ENCODE peak calls at places on chromosomes 2 and 18, in five cellular contexts. Y is MG63, L is lower lobe of right lung, A is ovary, H is esophagus squamous epithelium. S is an unnamed sample.

GRCh38 chr2:42493885-42494433 is at the start of gene KCNG3:
- DNase-seq in Y (peak; percentile 73), L (peak; percentile 79), A (peak; percentile 84), H (no peak), S (peak; percentile 52)

GRCh38 chr18:30954262-30954661 is 88.3 kb downstream of the DSC3 start:
- DNase-seq in Y (no peak), L (no peak), A (no peak), H (no peak), S (no peak)

GRCh38 chr18:48402953-48403352 is 6.2 kb downstream of the ZBTB7C start:
- DNase-seq in Y (peak; percentile 82), L (no peak), A (peak; percentile 40), H (no peak), S (no peak)

GRCh38 chr18:61606068-61606660 is 272.9 kb downstream of the CDH20 start:
- DNase-seq in Y (no peak), L (no peak), A (no peak), H (no peak), S (peak; percentile 64)

GRCh38 chr2:35391736-35392442 is 963.7 kb upstream of the CRIM1 start:
- DNase-seq in Y (no peak), L (no peak), A (no peak), H (no peak), S (no peak)

GRCh38 chr2:17249249-17249648 is 269.0 kb downstream of the RAD51AP2 start:
- DNase-seq in Y (no peak), L (no peak), A (no peak), H (no peak), S (no peak)

GRCh38 chr2:164843346-164843841 is 1.8 kb upstream of the COBLL1 start:
- DNase-seq in Y (no peak), L (no peak), A (no peak), H (no peak), S (no peak)

GRCh38 chr2:170965446-170966225 is 36.6 kb downstream of the GORASP2 start:
- DNase-seq in Y (no peak), L (no peak), A (no peak), H (no peak), S (no peak)

GRCh38 chr18:70058916-70059315 is 111.2 kb upstream of the CD226 start:
- DNase-seq in Y (no peak), L (no peak), A (no peak), H (no peak), S (no peak)

GRCh38 chr2:210546424-210547223 is 9.8 kb upstream of the CPS1 start:
- DNase-seq in Y (peak; percentile 3), L (no peak), A (peak; percentile 19), H (no peak), S (peak; percentile 37)

GRCh38 chr2:42048318-42049251 is 764 bp downstream of the PKDCC start:
- DNase-seq in Y (peak; percentile 77), L (no peak), A (no peak), H (no peak), S (no peak)

GRCh38 chr2:236549165-236549564 is 20.5 kb upstream of the ACKR3 start:
- DNase-seq in Y (no peak), L (no peak), A (no peak), H (no peak), S (no peak)

GRCh38 chr2:38194751-38195150 is 118.8 kb upstream of the CYP1B1 start:
- DNase-seq in Y (no peak), L (no peak), A (no peak), H (no peak), S (no peak)

GRCh38 chr2:198712485-198712884 is 745.3 kb downstream of the SATB2 start:
- DNase-seq in Y (no peak), L (no peak), A (no peak), H (no peak), S (no peak)

GRCh38 chr2:85437488-85438290 is 19.2 kb downstream of the SH2D6 start:
- DNase-seq in Y (peak; percentile 87), L (peak; percentile 92), A (peak; percentile 89), H (no peak), S (peak; percentile 95)

GRCh38 chr2:132703396-132703795 is 33.4 kb upstream of the LYPD1 start:
- DNase-seq in Y (no peak), L (no peak), A (no peak), H (no peak), S (no peak)

GRCh38 chr2:40317047-40317446 is 134.8 kb downstream of the SLC8A1 start:
- DNase-seq in Y (no peak), L (no peak), A (no peak), H (no peak), S (no peak)

GRCh38 chr2:173355866-173356508 is 1.3 kb downstream of the CDCA7 start:
- DNase-seq in Y (peak; percentile 65), L (no peak), A (no peak), H (no peak), S (no peak)

GRCh38 chr2:213161759-213162514 is 10.5 kb upstream of the IKZF2 start:
- DNase-seq in Y (peak; percentile 15), L (no peak), A (no peak), H (no peak), S (no peak)

GRCh38 chr2:164719996-164720941 is 99.0 kb upstream of the GRB14 start:
- DNase-seq in Y (no peak), L (no peak), A (no peak), H (no peak), S (no peak)

GRCh38 chr2:43303120-43303519 is 76.7 kb upstream of the ZFP36L2 start:
- DNase-seq in Y (no peak), L (no peak), A (no peak), H (no peak), S (no peak)

GRCh38 chr2:46500801-46501200 is 21.4 kb downstream of the TMEM247 start:
- DNase-seq in Y (no peak), L (no peak), A (no peak), H (no peak), S (no peak)

GRCh38 chr2:61266653-61267505 is 104.9 kb downstream of the C2orf74 start:
- DNase-seq in Y (no peak), L (no peak), A (no peak), H (no peak), S (no peak)

GRCh38 chr2:239216251-239216613 is 184.6 kb downstream of the HDAC4 start:
- DNase-seq in Y (no peak), L (no peak), A (no peak), H (no peak), S (no peak)

GRCh38 chr2:233477548-233478433 is 88.8 kb downstream of the USP40 start:
- DNase-seq in Y (no peak), L (no peak), A (no peak), H (no peak), S (no peak)

GRCh38 chr2:46074501-46074900 is 222.7 kb upstream of the EPAS1 start:
- DNase-seq in Y (no peak), L (no peak), A (no peak), H (no peak), S (no peak)

GRCh38 chr2:3186766-3187165 is 190.9 kb downstream of the EIPR1 start:
- DNase-seq in Y (no peak), L (peak; percentile 27), A (no peak), H (no peak), S (no peak)

GRCh38 chr18:13530879-13531387 is 195.4 kb downstream of the FAM210A start:
- DNase-seq in Y (peak; percentile 37), L (peak; percentile 61), A (no peak), H (no peak), S (peak; percentile 59)

GRCh38 chr18:71809711-71810110 is 734.4 kb downstream of the CBLN2 start:
- DNase-seq in Y (no peak), L (no peak), A (no peak), H (no peak), S (no peak)

GRCh38 chr18:71808576-71808975 is 735.6 kb downstream of the CBLN2 start:
- DNase-seq in Y (no peak), L (no peak), A (no peak), H (no peak), S (no peak)

DNA sequence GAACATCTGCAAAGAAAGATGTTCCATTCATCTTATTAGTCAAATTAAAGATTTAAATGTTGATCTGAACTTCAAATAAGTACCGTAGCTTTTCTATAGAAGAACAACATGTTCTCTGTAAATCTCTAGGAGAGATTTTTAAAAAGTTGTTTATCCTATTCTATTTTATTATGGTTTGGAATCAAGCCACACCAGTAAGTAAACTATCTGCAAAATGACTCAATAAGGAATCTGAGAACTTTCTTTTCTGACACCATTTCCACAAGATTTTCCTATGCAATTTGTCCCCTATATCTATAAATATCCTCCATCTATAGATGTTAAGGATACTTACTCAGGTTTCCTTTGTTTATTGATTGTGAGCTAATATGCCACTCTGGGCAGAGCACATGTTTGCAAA is 736.6 kb downstream of the CBLN2 start:
- DNase-seq in Y (no peak), L (no peak), A (no peak), H (no peak), S (no peak)
- H3K9me3 ChIP-seq in Y (no peaks in the 10 kb centered on the region), L (no peaks in the 10 kb centered on the region), A (no peaks in the 10 kb centered on the region), H (no peaks in the 10 kb centered on the region), S (no peaks in the 10 kb centered on the region)

GRCh38 chr2:177430425-177430824 is 37.9 kb downstream of the AGPS start:
- DNase-seq in Y (no peak), L (no peak), A (no peak), H (no peak), S (no peak)

GRCh38 chr2:177434475-177434874 is 41.9 kb downstream of the AGPS start:
- DNase-seq in Y (no peak), L (no peak), A (no peak), H (no peak), S (no peak)

GRCh38 chr2:177429688-177430325 is 37.2 kb downstream of the AGPS start:
- DNase-seq in Y (peak; percentile 69), L (no peak), A (no peak), H (no peak), S (no peak)

GRCh38 chr2:177432703-177433102 is 40.1 kb downstream of the AGPS start:
- DNase-seq in Y (no peak), L (no peak), A (no peak), H (no peak), S (no peak)

DNA sequence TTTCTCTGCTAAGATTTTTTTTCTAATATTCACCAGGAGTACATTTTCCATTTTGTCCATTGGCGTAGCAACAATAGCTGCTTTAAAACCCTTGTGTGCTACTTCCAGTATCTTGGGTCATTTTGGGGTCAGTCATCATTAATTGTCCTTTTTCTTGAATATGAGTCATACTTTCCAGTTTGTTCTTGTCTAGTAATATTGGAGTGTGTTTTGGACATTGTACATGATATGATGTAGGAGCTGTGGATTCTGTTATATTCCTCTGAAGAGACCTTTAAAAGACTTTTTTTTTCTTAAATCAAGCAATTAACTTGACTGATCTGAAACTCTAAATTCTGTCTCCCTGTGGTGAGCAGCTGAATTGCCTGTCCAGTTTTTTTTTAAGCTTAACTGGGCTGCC is 40.8 kb downstream of the AGPS start:
- DNase-seq in Y (no peak), L (no peak), A (no peak), H (no peak), S (no peak)
- H3K9me3 ChIP-seq in Y (peaks cover 20% of the 10 kb centered on the region), L (peaks cover 29% of the 10 kb centered on the region), A (no peaks in the 10 kb centered on the region), H (peaks cover 27% of the 10 kb centered on the region), S (peaks cover 56% of the 10 kb centered on the region)

DNA sequence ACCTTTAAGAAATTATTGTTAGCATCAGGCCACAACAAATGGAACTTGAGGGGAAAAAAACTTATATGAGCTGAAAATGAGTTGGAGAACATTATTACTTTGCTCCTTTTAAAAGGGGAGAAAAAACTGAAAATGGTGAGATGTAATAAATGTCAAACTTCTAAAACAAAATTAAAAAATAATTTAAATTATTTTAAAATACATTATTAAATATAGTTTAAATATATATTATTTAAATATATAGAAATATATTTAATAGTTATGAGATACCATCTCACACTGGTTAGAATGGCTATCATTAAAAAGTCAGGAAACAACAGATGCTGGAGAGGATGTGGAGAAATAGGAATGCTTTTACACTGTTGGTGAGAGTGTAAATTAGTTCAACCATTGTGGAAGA is 28.9 kb downstream of the RPIA start:
- DNase-seq in Y (no peak), L (no peak), A (no peak), H (no peak), S (no peak)
- H3K9me3 ChIP-seq in Y (no peaks in the 10 kb centered on the region), L (no peaks in the 10 kb centered on the region), A (no peaks in the 10 kb centered on the region), H (no peaks in the 10 kb centered on the region), S (no peaks in the 10 kb centered on the region)

GRCh38 chr2:89780318-89780717 is 1088.8 kb downstream of the RPIA start:
- DNase-seq in Y (no peak), L (no peak), A (no peak), H (no peak), S (no peak)
- H3K9me3 ChIP-seq in Y (peaks cover 71% of the 10 kb centered on the region), L (peaks cover 93% of the 10 kb centered on the region), A (no peaks in the 10 kb centered on the region), H (peaks cover 100% of the 10 kb centered on the region), S (peaks cover 100% of the 10 kb centered on the region)